ENCODE peak calls at places on chromosomes 7 and 10, in eight cellular contexts. G is NT2/D1, D is neural progenitor cell, O is upper lobe of right lung, I is tibial nerve, V is esophagus muscularis mucosa, U is cardiac muscle cell, Z is ovary. W is an unnamed sample. For H3K27me3, the result is how much of the 10 kb centered on the place peaks cover.

GRCh38 chr10:30583778-30584415 is 45.7 kb downstream of the LYZL2 start:
- DNase-seq in G (no peak), O (no peak), D (no peak), U (peak), V (peak), Z (peak), I (peak), W (peak)

GRCh38 chr7:43199333-43199732 is 86.9 kb downstream of the HECW1 start:
- DNase-seq in G (no peak), I (no peak), O (no peak), V (no peak), Z (no peak), D (no peak), U (peak), W (no peak)

GRCh38 chr10:88254091-88254490 is 329.0 kb downstream of the RNLS start:
- DNase-seq in I (no peak), V (no peak), Z (no peak), O (no peak), G (no peak), D (no peak), U (peak), W (peak)

GRCh38 chr7:138902156-138902555 is 79.0 kb downstream of the KIAA1549 start:
- DNase-seq in I (no peak), V (no peak), U (no peak), O (no peak), G (no peak), Z (no peak), D (no peak), W (no peak)

GRCh38 chr10:86956841-86957448 is 470 bp downstream of the MMRN2 start:
- DNase-seq in I (no peak), G (no peak), Z (no peak), V (no peak), D (no peak), O (no peak), U (no peak), W (no peak)

GRCh38 chr7:155808551-155809331 is 3.5 kb downstream of the SHH start:
- DNase-seq in Z (no peak), D (peak), O (peak), U (no peak), I (no peak), G (no peak), V (no peak), W (no peak)

GRCh38 chr7:134910214-134910890 is 76.0 kb upstream of the AGBL3 start:
- DNase-seq in O (no peak), I (no peak), U (no peak), V (peak), G (no peak), Z (no peak), D (no peak), W (no peak)

GRCh38 chr7:33109758-33110238 is 594 bp upstream of the RP9 start:
- DNase-seq in U (peak), O (no peak), V (no peak), Z (no peak), G (no peak), I (no peak), D (no peak), W (no peak)

GRCh38 chr7:151280388-151281019 is 32.0 kb upstream of the SMARCD3 start:
- DNase-seq in V (no peak), I (no peak), Z (no peak), O (no peak), U (no peak), G (no peak), D (no peak), W (no peak)

GRCh38 chr10:49761201-49761788 is 828 bp downstream of the OGDHL start:
- DNase-seq in U (no peak), G (no peak), O (no peak), V (no peak), Z (no peak), I (no peak), D (peak), W (no peak)

GRCh38 chr7:43244782-43245181 is 132.3 kb downstream of the HECW1 start:
- DNase-seq in Z (no peak), G (no peak), O (no peak), I (no peak), U (no peak), V (no peak), D (no peak), W (no peak)

GRCh38 chr10:73218466-73219191 is 28.4 kb downstream of the DNAJC9 start:
- DNase-seq in D (peak), I (no peak), V (no peak), U (peak), O (no peak), Z (no peak), G (no peak), W (no peak)

GRCh38 chr7:151598045-151598444 is 78.3 kb upstream of the RHEB start:
- DNase-seq in G (no peak), V (no peak), Z (no peak), D (no peak), I (no peak), O (no peak), U (peak), W (no peak)

GRCh38 chr10:629186-629998 is 60.1 kb downstream of the DIP2C start:
- DNase-seq in O (peak), D (no peak), U (no peak), I (no peak), V (no peak), G (no peak), Z (no peak), W (no peak)

GRCh38 chr7:2632717-2633537 is 1.1 kb downstream of the TTYH3 start:
- DNase-seq in V (no peak), I (peak), D (peak), Z (peak), O (peak), U (peak), G (no peak), W (peak)

GRCh38 chr7:28483112-28483511 is 70.8 kb downstream of the CREB5 start:
- DNase-seq in Z (no peak), G (peak), I (no peak), D (no peak), V (no peak), O (no peak), U (no peak), W (no peak)

GRCh38 chr7:114653391-114654088 is 238.9 kb downstream of the FOXP2 start:
- DNase-seq in V (no peak), D (no peak), I (no peak), Z (no peak), U (peak), O (no peak), G (no peak), W (no peak)

GRCh38 chr10:111598433-111599059 is 521.7 kb downstream of the ADRA2A start:
- DNase-seq in I (peak), D (peak), O (no peak), Z (peak), G (peak), U (peak), V (peak), W (no peak)

GRCh38 chr7:44607141-44608068 is 978 bp downstream of the OGDH start:
- DNase-seq in I (no peak), G (no peak), U (no peak), D (no peak), Z (no peak), O (no peak), V (no peak), W (no peak)

GRCh38 chr10:28788252-28788651 is 110.9 kb downstream of the BAMBI start:
- DNase-seq in I (no peak), G (no peak), D (no peak), Z (no peak), U (no peak), V (no peak), O (no peak), W (no peak)

GRCh38 chr10:72490951-72491350 is 134.9 kb downstream of the MICU1 start:
- DNase-seq in G (no peak), I (no peak), D (no peak), V (no peak), Z (no peak), U (peak), O (no peak), W (no peak)

GRCh38 chr10:12638103-12638502 is 288.8 kb downstream of the CAMK1D start:
- DNase-seq in I (no peak), G (peak), U (peak), D (peak), O (no peak), V (no peak), Z (no peak), W (no peak)

GRCh38 chr10:101778151-101778780 is 2.4 kb upstream of the FGF8 start:
- DNase-seq in G (no peak), O (peak), V (no peak), I (no peak), Z (no peak), U (no peak), D (no peak), W (no peak)
- H3K27me3 ChIP-seq in G (under half), O (under half), V (half or more), I (under half), Z (under half), U (under half), D (half or more), W (under half)

GRCh38 chr10:133087679-133088523 is at the start of gene ADGRA1:
- DNase-seq in G (no peak), Z (no peak), O (no peak), U (no peak), V (no peak), I (no peak), D (peak), W (no peak)

GRCh38 chr10:133085251-133086125 is 2.2 kb upstream of the ADGRA1 start:
- DNase-seq in D (no peak), G (no peak), V (no peak), Z (no peak), I (no peak), U (no peak), O (no peak), W (no peak)

GRCh38 chr10:133087045-133087678 is 562 bp upstream of the ADGRA1 start:
- DNase-seq in O (no peak), D (no peak), G (no peak), Z (no peak), U (no peak), V (no peak), I (no peak), W (no peak)

GRCh38 chr10:133084491-133084890 is 3.2 kb upstream of the ADGRA1 start:
- DNase-seq in G (no peak), O (no peak), V (no peak), Z (no peak), D (no peak), U (no peak), I (no peak), W (no peak)

DNA sequence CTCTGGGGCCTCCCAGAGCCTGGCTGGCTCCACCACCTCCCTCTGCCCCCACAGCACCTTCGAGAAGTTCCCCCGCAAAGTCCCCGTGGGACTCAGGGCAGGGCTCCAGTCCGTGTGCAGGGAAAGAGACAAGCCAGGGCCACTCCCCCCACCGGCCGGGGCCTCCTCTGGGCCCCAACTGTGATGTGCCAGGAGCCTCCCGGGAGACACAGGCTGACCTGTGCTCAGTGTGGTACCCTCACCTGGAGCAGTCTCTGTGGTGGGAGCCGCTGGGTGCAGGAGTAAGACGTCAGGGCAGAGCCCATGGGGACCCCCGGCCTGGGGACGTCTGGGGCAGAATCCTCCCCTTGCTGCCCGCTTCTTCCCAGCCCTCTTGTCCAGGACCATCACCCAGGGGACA is 1.5 kb upstream of the ADGRA1 start:
- DNase-seq in I (no peak), V (no peak), U (no peak), Z (no peak), O (no peak), G (no peak), D (no peak), W (no peak)
- H3K27me3 ChIP-seq in I (under half), V (half or more), U (half or more), Z (under half), O (half or more), G (half or more), D (half or more), W (under half)

GRCh38 chr10:69662901-69663300 is 32.9 kb downstream of the FAM241B start:
- DNase-seq in G (no peak), Z (no peak), O (no peak), U (no peak), I (no peak), D (no peak), V (no peak), W (no peak)
- H3K27me3 ChIP-seq in G (under half), Z (under half), O (under half), U (under half), I (under half), D (under half), V (under half), W (under half)

DNA sequence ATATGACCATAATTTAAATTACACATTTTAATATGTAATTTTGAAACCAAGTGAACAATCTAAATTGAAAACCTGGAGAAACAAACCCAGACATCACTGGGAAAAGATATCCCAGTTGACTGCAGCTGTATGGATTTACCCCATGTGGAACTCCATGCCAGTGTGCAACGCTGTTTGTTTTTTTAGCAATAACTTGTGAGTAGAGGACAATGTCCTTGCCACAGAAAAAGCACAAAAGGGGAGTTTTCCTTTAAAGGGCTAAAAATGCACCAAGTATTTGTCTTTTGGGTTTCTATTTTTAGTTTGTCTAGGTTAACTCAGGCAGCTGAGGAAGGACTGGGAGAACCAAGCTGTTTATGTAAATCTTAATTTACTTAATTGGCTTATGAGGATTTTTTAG is 15.1 kb upstream of the COL17A1 start:
- DNase-seq in O (no peak), G (no peak), V (no peak), U (no peak), D (no peak), Z (no peak), I (no peak), W (no peak)
- H3K27me3 ChIP-seq in O (under half), G (under half), V (under half), U (under half), D (under half), Z (under half), I (under half), W (under half)

GRCh38 chr7:101140746-101141382 is 13.4 kb upstream of the AP1S1 start:
- DNase-seq in I (no peak), V (no peak), O (no peak), G (no peak), U (no peak), Z (no peak), D (no peak), W (no peak)

GRCh38 chr7:101137651-101138148 is 10.8 kb downstream of the SERPINE1 start:
- DNase-seq in U (peak), D (no peak), I (no peak), Z (peak), V (no peak), G (no peak), O (no peak), W (no peak)

GRCh38 chr7:101134399-101134980 is 7.6 kb downstream of the SERPINE1 start:
- DNase-seq in G (no peak), V (no peak), D (peak), I (no peak), O (no peak), U (peak), Z (peak), W (no peak)

GRCh38 chr7:101138149-101138870 is 11.4 kb downstream of the SERPINE1 start:
- DNase-seq in Z (peak), I (peak), V (peak), U (peak), O (peak), G (peak), D (peak), W (peak)

DNA sequence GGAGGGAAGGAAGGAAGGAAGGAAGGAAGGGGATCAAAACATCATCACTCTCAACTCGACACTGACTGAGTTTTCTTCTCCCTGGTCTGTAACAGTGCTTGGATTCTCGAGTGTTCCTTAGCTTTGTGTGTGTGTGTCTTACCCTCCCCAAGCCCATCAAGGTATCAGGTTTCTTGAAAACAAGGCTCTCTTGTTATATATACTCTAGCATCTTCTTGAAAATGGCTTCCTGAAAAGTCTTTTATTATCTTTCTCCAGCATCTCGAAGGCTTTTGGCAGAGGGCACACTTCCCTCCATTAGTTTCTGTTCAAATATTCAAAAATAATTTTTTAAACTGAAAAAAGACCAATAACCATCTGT is 13.4 kb downstream of the SERPINE1 start:
- DNase-seq in U (peak), O (no peak), D (no peak), Z (no peak), I (no peak), V (no peak), G (no peak), W (no peak)
- H3K27me3 ChIP-seq in U (under half), O (under half), D (under half), Z (under half), I (under half), V (under half), G (under half), W (under half)

DNA sequence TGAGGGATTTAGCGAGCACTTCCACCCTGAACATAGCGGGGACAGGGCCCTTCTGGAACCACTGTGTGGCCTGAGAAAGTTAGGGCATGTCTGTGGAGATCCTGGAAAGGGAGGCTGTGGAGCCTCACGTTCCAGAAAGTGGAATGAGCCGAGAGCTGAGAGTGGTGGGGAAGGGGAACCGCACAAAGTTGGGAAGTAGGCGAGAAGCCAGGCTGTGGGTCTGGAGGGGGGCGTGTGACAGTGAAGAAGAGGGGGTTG is 10.4 kb upstream of the PAX2 start:
- DNase-seq in U (no peak), I (no peak), V (no peak), D (no peak), G (no peak), Z (no peak), O (no peak), W (no peak)
- H3K27me3 ChIP-seq in U (half or more), I (under half), V (half or more), D (half or more), G (half or more), Z (under half), O (half or more), W (under half)

GRCh38 chr10:110304780-110305421 is at the start of gene SMNDC1:
- DNase-seq in D (peak), V (peak), U (peak), Z (peak), I (peak), G (peak), O (peak), W (peak)
- H3K27me3 ChIP-seq in D (under half), V (under half), U (under half), Z (under half), I (under half), G (under half), O (under half), W (under half)